ENCODE peak calls at places on chromosomes 3 and 15, in five cellular contexts. One of them, this sample, is unnamed.
A peak's percentile ranks its signal among the peaks of the same experiment; 100 is the strongest.

GRCh38 chr15:47820780-47821319 is 103.5 kb downstream of the SEMA6D start:
- DNase-seq in hypothalamus: no peak
- DNase-seq in mesothelial cell of epicardium: no peak
- DNase-seq in GM20000: no peak
- DNase-seq in NCI-H1436: no peak
- DNase-seq in this sample: no peak

GRCh38 chr15:86213420-86213819 is 133.7 kb downstream of the AGBL1 start:
- DNase-seq in hypothalamus: no peak
- DNase-seq in mesothelial cell of epicardium: no peak
- DNase-seq in GM20000: no peak
- DNase-seq in NCI-H1436: no peak
- DNase-seq in this sample: no peak

GRCh38 chr3:123064914-123065313 is 1.9 kb upstream of the PDIA5 start:
- DNase-seq in hypothalamus: no peak
- DNase-seq in mesothelial cell of epicardium: no peak
- DNase-seq in GM20000: no peak
- DNase-seq in NCI-H1436: no peak
- DNase-seq in this sample: no peak

GRCh38 chr15:57387011-57387410 is 10.7 kb downstream of the CGNL1 start:
- DNase-seq in hypothalamus: no peak
- DNase-seq in mesothelial cell of epicardium: no peak
- DNase-seq in GM20000: no peak
- DNase-seq in NCI-H1436: no peak
- DNase-seq in this sample: no peak

GRCh38 chr15:89377842-89378698 is 43.4 kb upstream of the POLG start:
- DNase-seq in hypothalamus: no peak
- DNase-seq in mesothelial cell of epicardium: no peak
- DNase-seq in GM20000: peak; percentile 32
- DNase-seq in NCI-H1436: no peak
- DNase-seq in this sample: no peak

GRCh38 chr15:29854413-29854812 is 32.1 kb upstream of the TJP1 start:
- DNase-seq in hypothalamus: no peak
- DNase-seq in mesothelial cell of epicardium: no peak
- DNase-seq in GM20000: no peak
- DNase-seq in NCI-H1436: no peak
- DNase-seq in this sample: no peak

GRCh38 chr3:36487616-36488015 is 107.3 kb downstream of the STAC start:
- DNase-seq in hypothalamus: no peak
- DNase-seq in mesothelial cell of epicardium: no peak
- DNase-seq in GM20000: no peak
- DNase-seq in NCI-H1436: no peak
- DNase-seq in this sample: no peak

GRCh38 chr15:55627730-55628368 is 39.7 kb upstream of the PYGO1 start:
- DNase-seq in hypothalamus: no peak
- DNase-seq in mesothelial cell of epicardium: no peak
- DNase-seq in GM20000: no peak
- DNase-seq in NCI-H1436: no peak
- DNase-seq in this sample: no peak

GRCh38 chr3:71101581-71101980 is 481.9 kb downstream of the FOXP1 start:
- DNase-seq in hypothalamus: no peak
- DNase-seq in mesothelial cell of epicardium: no peak
- DNase-seq in GM20000: no peak
- DNase-seq in NCI-H1436: no peak
- DNase-seq in this sample: no peak

GRCh38 chr3:10783360-10784346 is 32.4 kb upstream of the SLC6A11 start:
- DNase-seq in hypothalamus: no peak
- DNase-seq in mesothelial cell of epicardium: no peak
- DNase-seq in GM20000: peak; percentile 44
- DNase-seq in NCI-H1436: no peak
- DNase-seq in this sample: peak; percentile 58

GRCh38 chr3:129593595-129594339 is 12.7 kb downstream of the PLXND1 start:
- DNase-seq in hypothalamus: no peak
- DNase-seq in mesothelial cell of epicardium: no peak
- DNase-seq in GM20000: no peak
- DNase-seq in NCI-H1436: peak; percentile 44
- DNase-seq in this sample: no peak

GRCh38 chr3:156109989-156110388 is 10.4 kb upstream of the KCNAB1 start:
- DNase-seq in hypothalamus: no peak
- DNase-seq in mesothelial cell of epicardium: no peak
- DNase-seq in GM20000: no peak
- DNase-seq in NCI-H1436: no peak
- DNase-seq in this sample: no peak

GRCh38 chr3:10665611-10666010 is 150.4 kb upstream of the SLC6A11 start:
- DNase-seq in hypothalamus: no peak
- DNase-seq in mesothelial cell of epicardium: no peak
- DNase-seq in GM20000: no peak
- DNase-seq in NCI-H1436: no peak
- DNase-seq in this sample: peak; percentile 37

GRCh38 chr3:13647314-13648059 is 98.6 kb downstream of the FBLN2 start:
- DNase-seq in hypothalamus: no peak
- DNase-seq in mesothelial cell of epicardium: no peak
- DNase-seq in GM20000: no peak
- DNase-seq in NCI-H1436: no peak
- DNase-seq in this sample: no peak

GRCh38 chr3:131535596-131535995 is 32.8 kb upstream of the MRPL3 start:
- DNase-seq in hypothalamus: no peak
- DNase-seq in mesothelial cell of epicardium: no peak
- DNase-seq in GM20000: no peak
- DNase-seq in NCI-H1436: no peak
- DNase-seq in this sample: no peak

GRCh38 chr3:115960799-115961198 is 337.5 kb downstream of the GAP43 start:
- DNase-seq in hypothalamus: no peak
- DNase-seq in mesothelial cell of epicardium: no peak
- DNase-seq in GM20000: peak; percentile 38
- DNase-seq in NCI-H1436: no peak
- DNase-seq in this sample: no peak

GRCh38 chr15:89472785-89473256 is 23.6 kb downstream of the RHCG start:
- DNase-seq in hypothalamus: peak; percentile 9
- DNase-seq in mesothelial cell of epicardium: no peak
- DNase-seq in GM20000: peak; percentile 86
- DNase-seq in NCI-H1436: peak; percentile 56
- DNase-seq in this sample: no peak

GRCh38 chr3:8574040-8574669 is 70.4 kb downstream of the SSUH2 start:
- DNase-seq in hypothalamus: no peak
- DNase-seq in mesothelial cell of epicardium: no peak
- DNase-seq in GM20000: no peak
- DNase-seq in NCI-H1436: no peak
- DNase-seq in this sample: no peak

GRCh38 chr3:62665627-62666433 is 209.4 kb downstream of the CADPS start:
- DNase-seq in hypothalamus: peak; percentile 22
- DNase-seq in mesothelial cell of epicardium: peak; percentile 41
- DNase-seq in GM20000: peak; percentile 27
- DNase-seq in NCI-H1436: peak; percentile 43
- DNase-seq in this sample: peak; percentile 87

GRCh38 chr3:159685801-159686200 is 302.8 kb upstream of the IL12A start:
- DNase-seq in hypothalamus: no peak
- DNase-seq in mesothelial cell of epicardium: no peak
- DNase-seq in GM20000: no peak
- DNase-seq in NCI-H1436: no peak
- DNase-seq in this sample: no peak

GRCh38 chr3:171349392-171349791 is 110.8 kb downstream of the TNIK start:
- DNase-seq in hypothalamus: no peak
- DNase-seq in mesothelial cell of epicardium: no peak
- DNase-seq in GM20000: no peak
- DNase-seq in NCI-H1436: no peak
- DNase-seq in this sample: no peak

GRCh38 chr3:112770907-112771306 is 75.8 kb downstream of the CD200R1L start:
- DNase-seq in hypothalamus: no peak
- DNase-seq in mesothelial cell of epicardium: no peak
- DNase-seq in GM20000: no peak
- DNase-seq in NCI-H1436: no peak
- DNase-seq in this sample: no peak

GRCh38 chr3:158731938-158732855 is at the start of gene RARRES1:
- DNase-seq in hypothalamus: no peak
- DNase-seq in mesothelial cell of epicardium: peak; percentile 40
- DNase-seq in GM20000: peak; percentile 86
- DNase-seq in NCI-H1436: peak; percentile 39
- DNase-seq in this sample: no peak

GRCh38 chr3:23923786-23924185 is 6.9 kb downstream of the RPL15 start:
- DNase-seq in hypothalamus: no peak
- DNase-seq in mesothelial cell of epicardium: no peak
- DNase-seq in GM20000: no peak
- DNase-seq in NCI-H1436: no peak
- DNase-seq in this sample: no peak

GRCh38 chr3:85567074-85567676 is 608.4 kb downstream of the CADM2 start:
- DNase-seq in hypothalamus: no peak
- DNase-seq in mesothelial cell of epicardium: no peak
- DNase-seq in GM20000: peak; percentile 34
- DNase-seq in NCI-H1436: peak; percentile 3
- DNase-seq in this sample: peak; percentile 70

GRCh38 chr3:114632757-114633424 is 339.1 kb downstream of the TIGIT start:
- DNase-seq in hypothalamus: no peak
- DNase-seq in mesothelial cell of epicardium: no peak
- DNase-seq in GM20000: no peak
- DNase-seq in NCI-H1436: no peak
- DNase-seq in this sample: no peak

GRCh38 chr3:179279294-179279693 is 28.4 kb upstream of the KCNMB3 start:
- DNase-seq in hypothalamus: no peak
- DNase-seq in mesothelial cell of epicardium: no peak
- DNase-seq in GM20000: no peak
- DNase-seq in NCI-H1436: no peak
- DNase-seq in this sample: no peak

GRCh38 chr15:34366271-34367043 is 539 bp downstream of the LPCAT4 start:
- DNase-seq in hypothalamus: peak; percentile 21
- DNase-seq in mesothelial cell of epicardium: peak; percentile 36
- DNase-seq in GM20000: peak; percentile 62
- DNase-seq in NCI-H1436: peak; percentile 47
- DNase-seq in this sample: peak; percentile 32

GRCh38 chr15:100464256-100464655 is 64.5 kb downstream of the CERS3 start:
- DNase-seq in hypothalamus: no peak
- DNase-seq in mesothelial cell of epicardium: no peak
- DNase-seq in GM20000: no peak
- DNase-seq in NCI-H1436: no peak
- DNase-seq in this sample: no peak

GRCh38 chr15:56957812-56958406 is 39.5 kb downstream of the TCF12 start:
- DNase-seq in hypothalamus: no peak
- DNase-seq in mesothelial cell of epicardium: no peak
- DNase-seq in GM20000: no peak
- DNase-seq in NCI-H1436: no peak
- DNase-seq in this sample: no peak

GRCh38 chr15:56490461-56490860 is 25.5 kb upstream of the MNS1 start:
- DNase-seq in hypothalamus: no peak
- DNase-seq in mesothelial cell of epicardium: no peak
- DNase-seq in GM20000: no peak
- DNase-seq in NCI-H1436: no peak
- DNase-seq in this sample: no peak

GRCh38 chr3:81352867-81353266 is 408.6 kb downstream of the GBE1 start:
- DNase-seq in hypothalamus: no peak
- DNase-seq in mesothelial cell of epicardium: no peak
- DNase-seq in GM20000: no peak
- DNase-seq in NCI-H1436: no peak
- DNase-seq in this sample: peak; percentile 28

GRCh38 chr3:111747490-111747889 is 111.6 kb upstream of the PHLDB2 start:
- DNase-seq in hypothalamus: no peak
- DNase-seq in mesothelial cell of epicardium: no peak
- DNase-seq in GM20000: no peak
- DNase-seq in NCI-H1436: no peak
- DNase-seq in this sample: no peak

GRCh38 chr3:127485396-127486170 is 105.0 kb downstream of the TPRA1 start:
- DNase-seq in hypothalamus: no peak
- DNase-seq in mesothelial cell of epicardium: no peak
- DNase-seq in GM20000: no peak
- DNase-seq in NCI-H1436: no peak
- DNase-seq in this sample: no peak